ENCODE peak calls at places on chromosome 1, in four cellular contexts. One of them, this sample, is unnamed.

GRCh38 chr1:16145030-16145987 is 10.6 kb downstream of the EPHA2 start:
- DNase-seq in RCC 7860: peak
- DNase-seq in OCI-LY7: no peak
- DNase-seq in A549: peak
- DNase-seq in this sample: no peak

GRCh38 chr1:223700388-223700918 is 11.9 kb upstream of the CAPN2 start:
- DNase-seq in OCI-LY7: no peak
- DNase-seq in A549: peak
- DNase-seq in RCC 7860: peak
- DNase-seq in this sample: no peak

GRCh38 chr1:227227761-227228160 is 90.5 kb downstream of the CDC42BPA start:
- DNase-seq in OCI-LY7: no peak
- DNase-seq in RCC 7860: no peak
- DNase-seq in A549: no peak
- DNase-seq in this sample: no peak

GRCh38 chr1:2240251-2241156 is 12.4 kb downstream of the SKI start:
- DNase-seq in A549: no peak
- DNase-seq in OCI-LY7: no peak
- DNase-seq in RCC 7860: no peak
- DNase-seq in this sample: no peak

GRCh38 chr1:193634470-193634869 is 448.1 kb upstream of the B3GALT2 start:
- DNase-seq in OCI-LY7: no peak
- DNase-seq in A549: no peak
- DNase-seq in RCC 7860: no peak
- DNase-seq in this sample: no peak

GRCh38 chr1:998905-999796 is 746 bp downstream of the HES4 start:
- DNase-seq in OCI-LY7: no peak
- DNase-seq in A549: no peak
- DNase-seq in RCC 7860: peak
- DNase-seq in this sample: no peak

GRCh38 chr1:226626577-226626956 is 78.0 kb downstream of the STUM start:
- DNase-seq in RCC 7860: peak
- DNase-seq in A549: peak
- DNase-seq in OCI-LY7: peak
- DNase-seq in this sample: no peak

GRCh38 chr1:36366091-36366661 is 19.5 kb downstream of the STK40 start:
- DNase-seq in OCI-LY7: peak
- DNase-seq in RCC 7860: no peak
- DNase-seq in A549: no peak
- DNase-seq in this sample: no peak